ENCODE peak calls at places on chromosome 3, in seven cellular contexts. H is transverse colon; K is activated CD4-positive, CD25-positive, alpha-beta regulatory T cell treated with anti-CD3 and anti-CD28 coated beads, Interleukin-2, amount 50 U/mL, for 72 hours; N is cardiac fibroblast; Q is NK-92 treated with Interleukin-12 subunit alpha and Interleukin-12 subunit beta, amount 100 ng/mL, for 24 hours; M is lung; I is AG10803. B is an unnamed sample.

GRCh38 chr3:149277338-149277813 is 55.7 kb upstream of the CP start:
- DNase-seq in H (no peak), K (no peak), N (peak; percentile 35), Q (no peak), M (no peak), I (peak; percentile 80), B (no peak)

GRCh38 chr3:150069158-150069536 is 98.5 kb upstream of the PFN2 start:
- DNase-seq in H (no peak), K (no peak), N (no peak), Q (no peak), M (no peak), I (peak; percentile 17), B (no peak)

GRCh38 chr3:142925140-142925539 is 36.3 kb upstream of the PCOLCE2 start:
- DNase-seq in H (no peak), K (no peak), N (no peak), Q (no peak), M (no peak), I (no peak), B (no peak)

GRCh38 chr3:46835059-46835458 is 28.2 kb downstream of the MYL3 start:
- DNase-seq in H (no peak), K (no peak), N (no peak), Q (no peak), M (peak; percentile 9), I (no peak), B (peak; percentile 50)

GRCh38 chr3:185646382-185647133 is 60.5 kb downstream of the SENP2 start:
- DNase-seq in H (no peak), K (no peak), N (no peak), Q (no peak), M (no peak), I (no peak), B (no peak)

GRCh38 chr3:170355738-170356595 is 1.5 kb upstream of the SKIL start:
- DNase-seq in H (peak; percentile 56), K (no peak), N (peak; percentile 71), Q (peak; percentile 46), M (peak; percentile 33), I (peak; percentile 52), B (peak; percentile 68)

GRCh38 chr3:65587650-65588439 is 450.9 kb downstream of the MAGI1 start:
- DNase-seq in H (no peak), K (no peak), N (no peak), Q (no peak), M (no peak), I (no peak), B (no peak)

GRCh38 chr3:89358281-89358680 is 250.9 kb downstream of the EPHA3 start:
- DNase-seq in H (no peak), K (no peak), N (no peak), Q (no peak), M (no peak), I (no peak), B (no peak)